ENCODE peak calls at places on chromosome 19, in four cellular contexts. One of them, this sample, is unnamed.

GRCh38 chr19:30066781-30067759 is 125.0 kb downstream of the URI1 start:
- DNase-seq in fibroblast of mammary gland: no peak
- DNase-seq in endodermal cell: peak
- DNase-seq in upper lobe of left lung: no peak
- DNase-seq in this sample: no peak

GRCh38 chr19:11138659-11139526 is 16.7 kb downstream of the SPC24 start:
- DNase-seq in fibroblast of mammary gland: peak
- DNase-seq in endodermal cell: peak
- DNase-seq in upper lobe of left lung: peak
- DNase-seq in this sample: peak

GRCh38 chr19:38676023-38676877 is 28.8 kb downstream of the ACTN4 start:
- DNase-seq in fibroblast of mammary gland: peak
- DNase-seq in endodermal cell: no peak
- DNase-seq in upper lobe of left lung: peak
- DNase-seq in this sample: no peak

GRCh38 chr19:38433268-38433733 is at the start of gene RYR1:
- DNase-seq in fibroblast of mammary gland: peak
- DNase-seq in endodermal cell: peak
- DNase-seq in upper lobe of left lung: peak
- DNase-seq in this sample: peak

GRCh38 chr19:29878973-29879654 is 62.9 kb upstream of the URI1 start:
- DNase-seq in fibroblast of mammary gland: peak
- DNase-seq in endodermal cell: peak
- DNase-seq in upper lobe of left lung: no peak
- DNase-seq in this sample: peak

GRCh38 chr19:29904017-29904416 is 38.0 kb upstream of the URI1 start:
- DNase-seq in fibroblast of mammary gland: no peak
- DNase-seq in endodermal cell: no peak
- DNase-seq in upper lobe of left lung: no peak
- DNase-seq in this sample: no peak

GRCh38 chr19:39264306-39265290 is 3.6 kb upstream of the IFNL2 start:
- DNase-seq in fibroblast of mammary gland: no peak
- DNase-seq in endodermal cell: peak
- DNase-seq in upper lobe of left lung: peak
- DNase-seq in this sample: no peak

GRCh38 chr19:19591133-19591825 is 27.2 kb downstream of the PBX4 start:
- DNase-seq in fibroblast of mammary gland: peak
- DNase-seq in endodermal cell: peak
- DNase-seq in upper lobe of left lung: no peak
- DNase-seq in this sample: peak

GRCh38 chr19:43430142-43430710 is 15.5 kb downstream of the TEX101 start:
- DNase-seq in fibroblast of mammary gland: no peak
- DNase-seq in endodermal cell: peak
- DNase-seq in upper lobe of left lung: no peak
- DNase-seq in this sample: no peak

GRCh38 chr19:52689804-52690394 is 44.9 kb downstream of the ZNF611 start:
- DNase-seq in fibroblast of mammary gland: no peak
- DNase-seq in endodermal cell: peak
- DNase-seq in upper lobe of left lung: peak
- DNase-seq in this sample: no peak

GRCh38 chr19:35350591-35350990 is 2.9 kb downstream of the FFAR1 start:
- DNase-seq in fibroblast of mammary gland: no peak
- DNase-seq in endodermal cell: peak
- DNase-seq in upper lobe of left lung: no peak
- DNase-seq in this sample: no peak

GRCh38 chr19:455031-455705 is 5.7 kb downstream of the SHC2 start:
- DNase-seq in fibroblast of mammary gland: no peak
- DNase-seq in endodermal cell: no peak
- DNase-seq in upper lobe of left lung: peak
- DNase-seq in this sample: no peak

GRCh38 chr19:48473161-48473966 is 4.2 kb downstream of the CYTH2 start:
- DNase-seq in fibroblast of mammary gland: no peak
- DNase-seq in endodermal cell: peak
- DNase-seq in upper lobe of left lung: no peak
- DNase-seq in this sample: no peak

GRCh38 chr19:14505488-14506239 is 9.7 kb upstream of the GIPC1 start:
- DNase-seq in fibroblast of mammary gland: peak
- DNase-seq in endodermal cell: peak
- DNase-seq in upper lobe of left lung: peak
- DNase-seq in this sample: peak

GRCh38 chr19:51365211-51366049 is 758 bp downstream of the ETFB start:
- DNase-seq in fibroblast of mammary gland: peak
- DNase-seq in endodermal cell: peak
- DNase-seq in upper lobe of left lung: no peak
- DNase-seq in this sample: peak

GRCh38 chr19:45711851-45712698 is 18.6 kb downstream of the FBXO46 start:
- DNase-seq in fibroblast of mammary gland: no peak
- DNase-seq in endodermal cell: no peak
- DNase-seq in upper lobe of left lung: peak
- DNase-seq in this sample: no peak

GRCh38 chr19:38648789-38649304 is 1.4 kb downstream of the ACTN4 start:
- DNase-seq in fibroblast of mammary gland: no peak
- DNase-seq in endodermal cell: peak
- DNase-seq in upper lobe of left lung: no peak
- DNase-seq in this sample: peak

GRCh38 chr19:1402411-1403070 is 1.2 kb upstream of the GAMT start:
- DNase-seq in fibroblast of mammary gland: no peak
- DNase-seq in endodermal cell: no peak
- DNase-seq in upper lobe of left lung: peak
- DNase-seq in this sample: peak

GRCh38 chr19:44587863-44588752 is 25.3 kb upstream of the IGSF23 start:
- DNase-seq in fibroblast of mammary gland: peak
- DNase-seq in endodermal cell: no peak
- DNase-seq in upper lobe of left lung: no peak
- DNase-seq in this sample: peak

GRCh38 chr19:57560049-57560491 is 407 bp upstream of the ZNF550 start:
- DNase-seq in fibroblast of mammary gland: peak
- DNase-seq in endodermal cell: no peak
- DNase-seq in upper lobe of left lung: peak
- DNase-seq in this sample: peak

GRCh38 chr19:45469835-45470146 is 2.0 kb downstream of the FOSB start:
- DNase-seq in fibroblast of mammary gland: no peak
- DNase-seq in endodermal cell: no peak
- DNase-seq in upper lobe of left lung: peak
- DNase-seq in this sample: peak

GRCh38 chr19:42113641-42114348 is 18.5 kb downstream of the POU2F2 start:
- DNase-seq in fibroblast of mammary gland: peak
- DNase-seq in endodermal cell: peak
- DNase-seq in upper lobe of left lung: no peak
- DNase-seq in this sample: peak

GRCh38 chr19:45254044-45254531 is 3.0 kb downstream of the MARK4 start:
- DNase-seq in fibroblast of mammary gland: no peak
- DNase-seq in endodermal cell: peak
- DNase-seq in upper lobe of left lung: peak
- DNase-seq in this sample: no peak

GRCh38 chr19:36719687-36720556 is 32.5 kb downstream of the ZNF567 start:
- DNase-seq in fibroblast of mammary gland: peak
- DNase-seq in endodermal cell: no peak
- DNase-seq in upper lobe of left lung: no peak
- DNase-seq in this sample: no peak

GRCh38 chr19:10929402-10929794 is 787 bp downstream of the TIMM29 start:
- DNase-seq in fibroblast of mammary gland: no peak
- DNase-seq in endodermal cell: no peak
- DNase-seq in upper lobe of left lung: no peak
- DNase-seq in this sample: no peak

GRCh38 chr19:43755256-43755801 is 567 bp upstream of the SMG9 start:
- DNase-seq in fibroblast of mammary gland: peak
- DNase-seq in endodermal cell: peak
- DNase-seq in upper lobe of left lung: peak
- DNase-seq in this sample: peak

GRCh38 chr19:30403583-30403982 is 31.4 kb downstream of the ZNF536 start:
- DNase-seq in fibroblast of mammary gland: no peak
- DNase-seq in endodermal cell: no peak
- DNase-seq in upper lobe of left lung: no peak
- DNase-seq in this sample: no peak

GRCh38 chr19:54469496-54469934 is 3.6 kb downstream of the CDC42EP5 start:
- DNase-seq in fibroblast of mammary gland: no peak
- DNase-seq in endodermal cell: peak
- DNase-seq in upper lobe of left lung: no peak
- DNase-seq in this sample: no peak

GRCh38 chr19:34559045-34559444 is 77.5 kb downstream of the WTIP start:
- DNase-seq in fibroblast of mammary gland: no peak
- DNase-seq in endodermal cell: no peak
- DNase-seq in upper lobe of left lung: peak
- DNase-seq in this sample: no peak

GRCh38 chr19:1608414-1609391 is 3.4 kb upstream of the UQCR11 start:
- DNase-seq in fibroblast of mammary gland: peak
- DNase-seq in endodermal cell: no peak
- DNase-seq in upper lobe of left lung: no peak
- DNase-seq in this sample: peak

GRCh38 chr19:42060117-42060516 is 9.9 kb downstream of the GRIK5 start:
- DNase-seq in fibroblast of mammary gland: no peak
- DNase-seq in endodermal cell: no peak
- DNase-seq in upper lobe of left lung: no peak
- DNase-seq in this sample: no peak

GRCh38 chr19:12333162-12334159 is at the start of gene ZNF563:
- DNase-seq in fibroblast of mammary gland: peak
- DNase-seq in endodermal cell: peak
- DNase-seq in upper lobe of left lung: peak
- DNase-seq in this sample: peak

GRCh38 chr19:35460608-35461007 is 12.6 kb downstream of the FFAR2 start:
- DNase-seq in fibroblast of mammary gland: no peak
- DNase-seq in endodermal cell: no peak
- DNase-seq in upper lobe of left lung: no peak
- DNase-seq in this sample: no peak

GRCh38 chr19:39506944-39507714 is 7.8 kb upstream of the SELENOV start:
- DNase-seq in fibroblast of mammary gland: peak
- DNase-seq in endodermal cell: peak
- DNase-seq in upper lobe of left lung: peak
- DNase-seq in this sample: peak

GRCh38 chr19:7507884-7508283 is 8.0 kb upstream of the ZNF358 start:
- DNase-seq in fibroblast of mammary gland: peak
- DNase-seq in endodermal cell: peak
- DNase-seq in upper lobe of left lung: peak
- DNase-seq in this sample: peak

GRCh38 chr19:43372462-43372861 is 19.0 kb downstream of the CD177 start:
- DNase-seq in fibroblast of mammary gland: peak
- DNase-seq in endodermal cell: no peak
- DNase-seq in upper lobe of left lung: no peak
- DNase-seq in this sample: no peak

GRCh38 chr19:1364070-1364719 is 19.5 kb upstream of the NDUFS7 start:
- DNase-seq in fibroblast of mammary gland: peak
- DNase-seq in endodermal cell: no peak
- DNase-seq in upper lobe of left lung: no peak
- DNase-seq in this sample: no peak

GRCh38 chr19:49061000-49061399 is 3.5 kb upstream of the CGB7 start:
- DNase-seq in fibroblast of mammary gland: no peak
- DNase-seq in endodermal cell: no peak
- DNase-seq in upper lobe of left lung: no peak
- DNase-seq in this sample: no peak

GRCh38 chr19:13053761-13054604 is 48.7 kb downstream of the LYL1 start:
- DNase-seq in fibroblast of mammary gland: peak
- DNase-seq in endodermal cell: peak
- DNase-seq in upper lobe of left lung: peak
- DNase-seq in this sample: peak

GRCh38 chr19:8525401-8525684 is 11.4 kb upstream of the ZNF414 start:
- DNase-seq in fibroblast of mammary gland: no peak
- DNase-seq in endodermal cell: no peak
- DNase-seq in upper lobe of left lung: peak
- DNase-seq in this sample: no peak
- TF ChIP-seq CTCF in fibroblast of mammary gland: peak
- TF ChIP-seq CTCF in endodermal cell: peak
- TF ChIP-seq CTCF in upper lobe of left lung: no peak
- TF ChIP-seq CTCF in this sample: no peak

GRCh38 chr19:9500796-9501195 is 2.4 kb upstream of the ZNF560 start:
- DNase-seq in fibroblast of mammary gland: no peak
- DNase-seq in endodermal cell: no peak
- DNase-seq in upper lobe of left lung: no peak
- DNase-seq in this sample: no peak

GRCh38 chr19:9494096-9494495 is 4.3 kb downstream of the ZNF560 start:
- DNase-seq in fibroblast of mammary gland: no peak
- DNase-seq in endodermal cell: no peak
- DNase-seq in upper lobe of left lung: no peak
- DNase-seq in this sample: no peak

DNA sequence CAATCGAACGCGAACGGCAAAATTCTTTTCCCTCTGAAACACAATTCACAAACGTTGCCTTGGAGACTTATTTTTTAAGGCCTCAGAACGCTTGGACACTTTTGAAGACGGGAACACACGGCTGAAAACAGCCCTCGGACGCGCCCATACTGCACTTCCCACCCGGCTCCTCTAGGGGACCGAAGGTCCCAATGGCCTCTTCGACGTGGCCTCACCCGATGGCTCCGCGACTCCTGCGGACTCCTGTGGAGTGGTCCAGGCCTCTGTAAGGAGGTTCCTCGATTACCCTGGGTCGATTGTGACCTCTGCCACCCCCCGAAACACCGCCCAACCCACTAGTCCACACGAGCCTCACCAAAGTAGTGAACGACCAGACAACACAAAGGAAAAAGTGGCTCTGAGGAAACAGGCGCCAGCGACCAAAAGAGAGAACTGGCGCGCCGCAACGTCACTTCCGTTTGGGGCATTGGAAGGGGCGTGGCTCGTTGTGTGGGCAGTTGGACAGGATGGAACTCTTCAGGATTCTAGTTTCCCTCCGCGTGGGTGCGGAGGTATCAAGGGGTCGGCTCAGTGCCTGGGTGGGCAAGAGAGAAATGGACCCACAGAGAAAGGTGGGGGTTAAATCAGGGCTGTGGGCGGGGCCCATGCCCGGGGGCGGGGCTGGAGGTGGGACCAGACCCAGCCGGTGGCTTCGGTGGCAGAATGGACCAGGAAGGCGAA is at the start of gene ZNF560:
- DNase-seq in fibroblast of mammary gland: peak
- DNase-seq in endodermal cell: peak
- DNase-seq in upper lobe of left lung: peak
- DNase-seq in this sample: no peak
- TF ChIP-seq CTCF in fibroblast of mammary gland: peak
- TF ChIP-seq CTCF in endodermal cell: peak
- TF ChIP-seq CTCF in upper lobe of left lung: no peak
- TF ChIP-seq CTCF in this sample: peak

GRCh38 chr19:33546656-33547055 is 25.1 kb upstream of the PEPD start:
- DNase-seq in fibroblast of mammary gland: no peak
- DNase-seq in endodermal cell: no peak
- DNase-seq in upper lobe of left lung: no peak
- DNase-seq in this sample: no peak
- TF ChIP-seq CTCF in fibroblast of mammary gland: no peak
- TF ChIP-seq CTCF in endodermal cell: no peak
- TF ChIP-seq CTCF in upper lobe of left lung: no peak
- TF ChIP-seq CTCF in this sample: no peak

GRCh38 chr19:5498817-5499535 is 43.8 kb downstream of the ZNRF4 start:
- DNase-seq in fibroblast of mammary gland: no peak
- DNase-seq in endodermal cell: peak
- DNase-seq in upper lobe of left lung: no peak
- DNase-seq in this sample: no peak
- TF ChIP-seq CTCF in fibroblast of mammary gland: no peak
- TF ChIP-seq CTCF in endodermal cell: peak
- TF ChIP-seq CTCF in upper lobe of left lung: no peak
- TF ChIP-seq CTCF in this sample: no peak